ENCODE peak calls at places on chromosomes 4 and X, in ten cellular contexts. P is CD8-positive, alpha-beta T cell; D is GM04504; E is WTC11; T is lower leg skin; Q is SW 1271; I is germinal center; N is NCI-H2081; L is activated CD8-positive, alpha-beta T cell treated with anti-CD3 and anti-CD28 coated beads, Interleukin-2, amount 10 ng/mL, durations not matched to agents 7 days and 5 days; O is T-helper 17 cell. U is an unnamed sample.

GRCh38 chr4:1506956-1507721 is 100.9 kb upstream of the NKX1-1 start:
- DNase-seq in D (no peak), E (peak; percentile 6), T (peak; percentile 57), I (no peak), P (no peak), L (no peak), O (no peak), Q (no peak), N (no peak), U (no peak)

GRCh38 chrX:12065251-12065650 is 73.0 kb upstream of the FRMPD4 start:
- DNase-seq in O (no peak), T (no peak), I (no peak), E (peak; percentile 25), L (no peak), P (no peak), N (no peak), D (peak; percentile 4), Q (no peak), U (no peak)

GRCh38 chr4:139208404-139208945 is 31.5 kb upstream of the ELF2 start:
- DNase-seq in E (no peak), I (no peak), P (no peak), N (no peak), D (peak; percentile 93), T (no peak), O (no peak), L (no peak), Q (no peak), U (no peak)

GRCh38 chrX:29455702-29456101 is 759.7 kb upstream of the MAGEB2 start:
- DNase-seq in T (no peak), D (no peak), E (no peak), P (no peak), I (no peak), N (no peak), O (no peak), L (no peak), Q (no peak), U (no peak)

GRCh38 chr4:26717332-26717731 is 133.4 kb downstream of the TBC1D19 start:
- DNase-seq in N (no peak), O (no peak), L (no peak), E (no peak), Q (no peak), P (no peak), I (no peak), D (peak; percentile 50), T (no peak), U (no peak)

GRCh38 chrX:30830544-30830943 is 58.5 kb downstream of the TAB3 start:
- DNase-seq in L (no peak), E (no peak), O (no peak), I (no peak), P (no peak), N (no peak), T (no peak), D (no peak), Q (no peak), U (no peak)

GRCh38 chr4:106854970-106855369 is 181.1 kb downstream of the DKK2 start:
- DNase-seq in L (no peak), P (no peak), N (no peak), D (no peak), O (no peak), T (no peak), I (no peak), Q (no peak), E (no peak), U (no peak)

GRCh38 chrX:65723706-65724105 is 56.3 kb downstream of the MSN start:
- DNase-seq in I (no peak), T (no peak), Q (no peak), P (peak; percentile 13), L (peak; percentile 64), D (no peak), O (no peak), N (no peak), E (no peak), U (no peak)

GRCh38 chr4:72568959-72569718 is at the start of gene ADAMTS3:
- DNase-seq in N (peak; percentile 61), E (peak; percentile 85), P (no peak), I (peak; percentile 9), L (no peak), T (peak; percentile 88), D (no peak), Q (no peak), O (no peak), U (no peak)

GRCh38 chrX:31847773-31848172 is 775.9 kb upstream of the FTHL17 start:
- DNase-seq in Q (no peak), P (no peak), T (no peak), D (no peak), I (no peak), O (no peak), N (no peak), E (no peak), L (no peak), U (no peak)

GRCh38 chrX:155068165-155068564 is 2.8 kb downstream of the CMC4 start:
- DNase-seq in Q (peak; percentile 68), I (no peak), O (no peak), E (no peak), P (no peak), N (no peak), T (no peak), L (no peak), D (peak; percentile 24), U (no peak)

GRCh38 chr4:146978641-146979040 is 33.0 kb upstream of the TTC29 start:
- DNase-seq in P (no peak), O (no peak), Q (no peak), I (no peak), N (no peak), D (no peak), L (no peak), T (no peak), E (no peak), U (no peak)

GRCh38 chrX:97159916-97160800 is 276.4 kb downstream of the RPA4 start:
- DNase-seq in E (no peak), I (no peak), D (no peak), L (no peak), N (no peak), O (no peak), P (no peak), Q (no peak), T (no peak), U (no peak)

GRCh38 chr4:7002336-7002735 is 40.8 kb upstream of the TADA2B start:
- DNase-seq in N (no peak), D (no peak), T (peak; percentile 40), E (no peak), L (no peak), O (no peak), I (no peak), P (no peak), Q (no peak), U (no peak)

GRCh38 chr4:11914406-11914805 is 485.7 kb upstream of the HS3ST1 start:
- DNase-seq in N (no peak), Q (no peak), L (no peak), T (no peak), I (no peak), E (no peak), O (no peak), D (no peak), P (no peak), U (no peak)

GRCh38 chr4:135368826-135369225 is 1167.2 kb upstream of the PABPC4L start:
- DNase-seq in N (no peak), I (no peak), P (no peak), Q (no peak), L (no peak), O (no peak), T (no peak), D (no peak), E (no peak), U (no peak)

GRCh38 chrX:24498181-24498580 is 33.1 kb downstream of the PDK3 start:
- DNase-seq in N (peak; percentile 7), L (peak; percentile 43), Q (no peak), P (peak; percentile 22), T (no peak), E (no peak), I (no peak), O (no peak), D (no peak), U (no peak)

GRCh38 chr4:53197760-53198150 is 168.1 kb downstream of the SCFD2 start:
- DNase-seq in I (no peak), O (no peak), N (no peak), L (no peak), D (no peak), P (no peak), Q (no peak), T (no peak), E (no peak), U (no peak)

GRCh38 chr4:26447378-26447777 is 42.9 kb downstream of the CCKAR start:
- DNase-seq in P (no peak), L (no peak), O (no peak), N (no peak), Q (no peak), I (no peak), T (no peak), D (no peak), E (no peak), U (no peak)

GRCh38 chr4:38691251-38692008 is 27.4 kb downstream of the KLF3 start:
- DNase-seq in T (no peak), N (no peak), Q (no peak), O (no peak), E (no peak), L (no peak), D (no peak), P (no peak), I (no peak), U (no peak)

GRCh38 chr4:159296061-159296460 is 193.2 kb downstream of the RAPGEF2 start:
- DNase-seq in E (no peak), P (no peak), N (no peak), L (no peak), Q (no peak), I (no peak), D (no peak), T (no peak), O (no peak), U (no peak)

GRCh38 chr4:26568446-26568994 is 15.4 kb upstream of the TBC1D19 start:
- DNase-seq in D (peak; percentile 76), N (no peak), L (no peak), O (no peak), I (no peak), T (no peak), Q (peak; percentile 8), P (no peak), E (no peak), U (no peak)

GRCh38 chrX:12360991-12361598 is 222.8 kb downstream of the FRMPD4 start:
- DNase-seq in L (no peak), T (no peak), D (no peak), N (peak; percentile 84), E (no peak), O (no peak), P (no peak), I (no peak), Q (no peak), U (no peak)

GRCh38 chrX:45755719-45756118 is 555.0 kb upstream of the DIPK2B start:
- DNase-seq in O (no peak), I (no peak), Q (no peak), P (no peak), N (no peak), D (no peak), E (no peak), L (no peak), T (no peak), U (no peak)

GRCh38 chr4:188534297-188534696 is 395.1 kb downstream of the TRIML1 start:
- DNase-seq in O (no peak), L (no peak), P (no peak), T (no peak), D (no peak), N (no peak), E (no peak), I (no peak), Q (no peak), U (no peak)

GRCh38 chr4:80507507-80507906 is 172.0 kb downstream of the CFAP299 start:
- DNase-seq in E (no peak), Q (no peak), P (no peak), N (peak; percentile 30), L (no peak), T (no peak), I (peak; percentile 24), O (no peak), D (no peak), U (no peak)

GRCh38 chr4:185346975-185347601 is 48.6 kb downstream of the LRP2BP start:
- DNase-seq in P (no peak), L (no peak), E (no peak), O (no peak), I (no peak), T (no peak), N (no peak), Q (no peak), D (peak; percentile 25), U (no peak)

GRCh38 chr4:41384992-41385391 is 128.3 kb downstream of the UCHL1 start:
- DNase-seq in P (no peak), E (no peak), T (peak; percentile 92), L (no peak), I (no peak), Q (no peak), N (no peak), O (no peak), D (no peak), U (no peak)